ENCODE peak calls at places on chromosomes 11 and 22, in four cellular contexts. N, V, R and F are unnamed samples.

GRCh38 chr11:100774859-100775258 is 87.8 kb downstream of the ARHGAP42 start:
- DNase-seq in N (peak), R (no peak), V (no peak), F (no peak)

GRCh38 chr11:112294688-112295340 is 34.2 kb upstream of the PLET1 start:
- DNase-seq in V (no peak), R (no peak), N (no peak), F (no peak)

GRCh38 chr11:6681949-6682348 is 1.2 kb downstream of the MRPL17 start:
- DNase-seq in V (no peak), R (no peak), N (peak), F (no peak)

GRCh38 chr11:11946878-11947277 is 61.5 kb downstream of the DKK3 start:
- DNase-seq in R (no peak), N (no peak), V (no peak), F (no peak)

GRCh38 chr11:71293961-71294782 is 41.8 kb upstream of the SHANK2 start:
- DNase-seq in V (no peak), N (no peak), R (no peak), F (no peak)

GRCh38 chr11:44964526-44965209 is 14.0 kb upstream of the TP53I11 start:
- DNase-seq in R (no peak), V (no peak), N (peak), F (no peak)

GRCh38 chr11:33907419-33907818 is 15.5 kb upstream of the LMO2 start:
- DNase-seq in R (no peak), N (no peak), V (no peak), F (no peak)

GRCh38 chr11:134207538-134208239 is 16.1 kb downstream of the NCAPD3 start:
- DNase-seq in V (peak), R (peak), N (peak), F (peak)

GRCh38 chr11:62505112-62505783 is 41.4 kb downstream of the AHNAK start:
- DNase-seq in R (no peak), N (peak), V (peak), F (peak)

GRCh38 chr22:28607710-28608109 is 71.9 kb downstream of the TTC28 start:
- DNase-seq in V (no peak), N (no peak), R (peak), F (no peak)

GRCh38 chr22:33756508-33756949 is 163.7 kb downstream of the LARGE1 start:
- DNase-seq in R (no peak), V (no peak), N (peak), F (no peak)

GRCh38 chr22:19448076-19448607 is 631 bp upstream of the C22orf39 start:
- DNase-seq in N (peak), V (no peak), R (peak), F (peak)

GRCh38 chr11:100709233-100709999 is 22.3 kb downstream of the ARHGAP42 start:
- DNase-seq in V (no peak), R (peak), N (no peak), F (no peak)

GRCh38 chr22:27391092-27391770 is 410.3 kb downstream of the MN1 start:
- DNase-seq in R (no peak), N (peak), V (no peak), F (no peak)

GRCh38 chr11:109329716-109330115 is 92.3 kb upstream of the C11orf87 start:
- DNase-seq in N (no peak), V (no peak), R (no peak), F (no peak)

GRCh38 chr22:32880906-32881596 is 79.5 kb downstream of the TIMP3 start:
- DNase-seq in R (peak), N (no peak), V (peak), F (peak)

GRCh38 chr11:93613432-93613831 is 48.0 kb upstream of the CEP295 start:
- DNase-seq in V (no peak), N (no peak), R (no peak), F (no peak)

GRCh38 chr22:39941661-39942060 is 18.5 kb upstream of the TMA7B start:
- DNase-seq in N (no peak), R (no peak), V (no peak), F (no peak)

DNA sequence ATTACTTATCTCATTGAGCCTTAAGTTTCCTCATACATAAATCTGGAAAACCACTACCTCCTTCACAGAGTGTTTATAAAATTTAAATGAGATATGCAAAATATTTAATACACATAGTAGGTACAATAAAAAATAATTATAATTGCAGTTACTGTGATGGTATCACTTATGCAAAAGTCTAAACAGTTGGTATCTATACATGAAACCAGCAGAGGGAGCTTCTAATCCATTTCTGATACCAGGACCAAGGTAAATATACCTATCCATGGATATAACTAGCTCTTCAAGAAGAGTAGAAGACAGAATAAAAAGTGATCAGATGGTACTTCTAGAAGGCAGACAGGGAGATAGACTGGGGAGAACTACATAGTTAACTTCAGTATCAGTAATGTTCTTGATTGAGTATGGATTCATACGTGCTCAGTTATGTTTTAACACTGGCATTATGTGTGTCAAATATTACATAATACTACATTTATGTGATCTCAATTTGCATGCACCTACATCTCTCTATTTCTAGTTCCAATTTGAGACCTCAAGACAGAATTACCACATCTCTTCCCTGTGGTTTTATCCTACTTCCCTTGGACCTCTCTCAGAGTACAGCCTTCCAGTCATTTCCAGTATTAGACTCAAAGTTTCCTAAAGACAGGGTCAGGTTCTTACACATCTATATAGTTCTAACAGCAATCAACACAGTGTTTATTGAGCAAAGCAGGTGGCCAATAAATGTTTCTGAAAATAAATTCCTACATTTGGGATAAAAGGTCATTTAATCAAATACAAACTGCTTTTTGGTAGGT is 13.7 kb upstream of the TSG101 start:
- DNase-seq in R (peak), V (no peak), N (peak), F (no peak)
- TF ChIP-seq CTCF in R (peak), V (peak), N (peak), F (no peak)

DNA sequence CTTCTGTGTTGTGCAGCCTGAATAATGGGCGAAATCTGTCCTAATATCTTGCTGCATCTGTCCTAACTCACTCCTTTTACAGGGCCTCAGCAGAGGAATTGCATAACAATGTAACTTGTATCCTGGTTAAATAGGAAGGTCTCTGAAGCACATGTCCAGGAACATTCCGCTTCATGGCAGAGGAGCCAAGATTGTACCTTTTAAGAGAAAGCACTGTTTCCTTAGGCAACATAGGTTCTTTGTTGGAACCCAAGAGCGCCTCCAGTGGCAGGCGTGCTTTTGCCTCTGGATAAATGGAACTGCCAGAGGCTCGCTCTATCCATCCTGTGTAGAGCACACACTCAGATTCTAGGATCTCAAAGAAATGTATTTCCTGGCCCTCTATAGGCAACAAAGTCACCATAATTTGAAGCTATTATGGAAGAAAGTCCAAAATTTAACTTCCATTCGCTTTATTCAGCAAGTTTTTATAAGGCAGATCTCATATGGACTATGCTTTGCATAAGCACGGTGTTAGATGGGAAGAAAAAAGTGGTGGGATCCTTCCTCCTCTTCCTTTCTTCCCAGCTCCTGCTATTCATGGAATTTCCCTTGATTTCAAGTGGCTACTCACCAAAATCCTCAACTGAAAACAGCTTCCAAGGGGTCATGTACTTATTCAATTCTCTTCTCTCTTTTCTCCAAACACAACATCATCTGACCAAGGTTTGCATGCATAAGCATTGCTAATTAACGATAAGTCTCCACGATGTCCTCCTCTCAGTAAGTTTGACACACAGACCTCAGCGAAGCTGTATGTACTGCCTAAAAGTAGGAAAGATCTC is at the start of gene BLID:
- DNase-seq in R (peak), V (peak), N (peak), F (peak)
- TF ChIP-seq CTCF in R (peak), V (peak), N (peak), F (peak)

GRCh38 chr11:58006940-58007339 is 16.7 kb upstream of the OR9Q1 start:
- DNase-seq in N (no peak), R (no peak), V (no peak), F (no peak)

DNA sequence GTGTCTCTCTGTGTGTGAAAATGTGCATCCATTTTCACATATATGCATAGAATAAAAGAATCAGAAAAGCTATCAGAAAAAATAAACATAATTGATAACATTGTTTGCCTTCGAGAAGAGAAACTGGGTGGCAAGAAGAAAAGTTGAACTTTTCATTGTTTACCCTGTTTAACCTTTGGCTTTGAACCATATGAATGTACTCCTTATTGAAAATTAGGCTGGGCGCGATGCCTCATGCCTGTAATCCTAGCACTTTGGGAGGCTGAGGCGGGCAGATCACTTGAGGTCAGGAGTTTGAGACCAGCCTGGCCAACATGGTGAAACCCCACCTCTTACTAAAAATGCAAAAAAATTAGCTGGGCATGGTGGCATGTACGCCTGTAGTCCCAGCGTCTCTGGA is 11.9 kb upstream of the OR9Q1 start:
- DNase-seq in N (no peak), V (no peak), R (no peak), F (no peak)
- TF ChIP-seq CTCF in N (no peak), V (no peak), R (no peak), F (no peak)

GRCh38 chr22:36613958-36614357 is 85.0 kb upstream of the EIF3D start:
- DNase-seq in R (no peak), V (no peak), N (peak), F (no peak)
- TF ChIP-seq CTCF in R (no peak), V (no peak), N (no peak), F (no peak)

GRCh38 chr11:14625804-14626203 is 17.8 kb upstream of the PDE3B start:
- DNase-seq in V (no peak), N (no peak), R (no peak), F (no peak)

GRCh38 chr11:14622241-14622954 is 21.2 kb upstream of the PDE3B start:
- DNase-seq in V (no peak), N (no peak), R (peak), F (no peak)

GRCh38 chr11:14619580-14619979 is 24.0 kb upstream of the PDE3B start:
- DNase-seq in N (no peak), V (no peak), R (peak), F (no peak)

GRCh38 chr11:14620027-14620511 is 23.5 kb upstream of the PDE3B start:
- DNase-seq in V (no peak), R (peak), N (no peak), F (no peak)

DNA sequence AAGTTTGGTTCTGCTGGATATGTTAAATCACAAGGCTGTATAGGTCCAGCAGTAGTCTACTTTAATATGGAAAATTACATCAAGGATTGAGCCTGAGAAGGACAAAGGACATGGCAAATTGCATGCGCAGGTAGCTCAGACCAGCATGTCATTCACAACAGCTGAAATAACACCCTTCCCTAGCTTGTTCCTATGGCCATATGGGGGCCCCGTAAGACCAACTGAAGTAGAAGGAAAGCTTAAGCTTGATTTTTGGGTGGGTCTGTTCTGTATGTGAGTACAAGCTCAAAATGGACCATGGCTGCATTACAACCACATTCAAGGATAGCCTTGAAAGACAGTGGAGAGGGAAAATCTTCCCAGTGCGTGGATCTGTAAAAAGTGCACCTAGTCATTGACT is 20.6 kb upstream of the PDE3B start:
- DNase-seq in V (no peak), N (peak), R (no peak), F (no peak)
- TF ChIP-seq CTCF in V (no peak), N (peak), R (no peak), F (no peak)

DNA sequence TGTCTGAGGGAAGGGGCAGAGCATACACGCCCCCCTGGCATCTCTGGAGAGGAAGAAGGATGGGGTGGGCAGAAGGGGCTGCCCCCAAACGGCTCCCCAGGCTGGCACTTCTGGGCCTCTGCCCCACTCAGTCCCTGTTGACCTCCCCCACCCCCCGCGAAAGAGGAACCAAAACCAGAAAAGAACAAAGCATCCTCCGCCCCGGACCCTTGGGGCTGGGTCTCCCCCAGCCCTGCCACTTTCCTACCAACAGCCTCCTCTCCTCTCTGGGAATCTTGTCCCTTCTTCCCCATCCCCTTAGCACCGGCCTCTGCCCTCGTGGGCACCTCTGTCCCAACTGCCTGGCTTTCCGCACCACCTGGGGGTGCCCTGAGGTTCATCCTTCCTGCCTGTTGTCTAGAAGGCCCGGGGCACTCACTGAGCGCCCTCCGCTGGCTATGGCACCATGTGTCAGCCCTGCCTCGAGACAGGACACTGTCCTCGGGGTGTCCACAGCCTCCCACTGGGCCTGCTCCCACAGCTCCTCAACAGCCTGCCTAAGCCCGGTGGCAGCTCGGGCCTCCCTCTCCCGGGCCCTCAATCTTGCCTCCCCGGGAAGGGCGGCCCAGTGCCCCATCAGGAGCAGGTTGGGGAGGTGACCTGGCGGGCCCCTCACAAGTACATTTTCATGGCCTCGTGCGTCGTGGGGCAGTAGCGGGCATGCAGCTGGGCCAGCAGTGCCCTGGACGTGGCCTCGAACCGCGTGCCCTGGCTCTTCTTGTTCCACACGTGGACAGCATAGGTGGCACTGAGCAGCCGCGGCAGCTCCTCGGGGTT is 28.2 kb downstream of the A4GALT start:
- DNase-seq in V (no peak), R (no peak), N (no peak), F (no peak)
- TF ChIP-seq CTCF in V (no peak), R (no peak), N (no peak), F (no peak)

GRCh38 chr11:47257518-47258316 is at the start of gene NR1H3:
- DNase-seq in R (peak), N (peak), V (peak), F (peak)
- TF ChIP-seq CTCF in R (peak), N (peak), V (peak), F (peak)

GRCh38 chr11:79675081-79675480 is 234.3 kb upstream of the TENM4 start:
- DNase-seq in R (no peak), N (no peak), V (no peak), F (no peak)

GRCh38 chr11:79676396-79676795 is 235.6 kb upstream of the TENM4 start:
- DNase-seq in R (no peak), N (no peak), V (no peak), F (no peak)

GRCh38 chr11:79678780-79679468 is 238.1 kb upstream of the TENM4 start:
- DNase-seq in N (peak), R (no peak), V (no peak), F (no peak)
- TF ChIP-seq CTCF in N (no peak), R (no peak), V (no peak), F (no peak)

DNA sequence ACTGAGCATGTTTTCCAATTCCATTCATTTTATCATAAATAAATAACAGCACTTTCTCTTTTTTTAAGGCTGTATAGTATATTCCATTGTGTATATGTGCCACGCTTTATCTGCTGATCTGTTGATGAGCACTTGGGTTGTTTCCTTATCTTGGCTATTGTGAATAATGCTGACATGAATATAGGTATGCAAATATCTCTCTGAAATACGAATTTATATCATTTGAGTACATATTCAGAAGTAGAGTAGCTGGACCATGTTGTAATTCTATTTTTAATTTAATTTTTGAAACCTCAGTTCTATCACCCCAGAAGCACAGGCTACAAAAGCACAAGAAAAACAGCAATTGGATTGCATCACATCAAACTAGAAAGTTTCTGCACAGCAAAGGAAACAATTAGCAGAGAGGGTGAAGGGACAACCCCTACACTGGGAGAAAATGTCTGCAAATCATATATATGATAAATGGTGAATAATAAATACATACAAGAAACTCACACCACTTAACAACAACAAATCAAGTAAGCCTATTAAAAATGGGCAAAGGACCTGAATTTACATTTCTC is 43.4 kb downstream of the XKR3 start:
- DNase-seq in V (no peak), R (no peak), N (no peak), F (no peak)
- TF ChIP-seq CTCF in V (no peak), R (no peak), N (no peak), F (no peak)